ENCODE peak calls at places on chromosome 9, in ten cellular contexts. R is pancreas, F is substantia nigra, K is fibroblast of lung, Q is HCT116, X is GM12878, D is SK-N-MC, Y is body of pancreas, O is cardiac muscle cell, H is ovary. S is an unnamed sample.
A peak's percentile ranks its signal among the peaks of the same experiment; 100 is the strongest.

GRCh38 chr9:131735238-131736181 is 4.4 kb downstream of the RAPGEF1 start:
- DNase-seq in O (no peak), K (peak; percentile 34), Y (peak; percentile 26), D (no peak), H (no peak), Q (no peak), F (no peak), X (no peak), R (no peak), S (no peak)

GRCh38 chr9:94908041-94908563 is 181.6 kb downstream of the AOPEP start:
- DNase-seq in O (no peak), K (no peak), Q (no peak), R (no peak), F (no peak), X (no peak), H (no peak), Y (no peak), D (no peak), S (no peak)

GRCh38 chr9:120478208-120478607 is 101.8 kb downstream of the CDK5RAP2 start:
- DNase-seq in Q (no peak), O (peak; percentile 85), D (no peak), Y (no peak), F (no peak), H (no peak), R (no peak), X (no peak), K (peak; percentile 13), S (no peak)

GRCh38 chr9:83978992-83979811 is 813 bp downstream of the HNRNPK start:
- DNase-seq in K (peak; percentile 76), F (peak; percentile 71), O (peak; percentile 90), X (no peak), R (peak; percentile 74), H (peak; percentile 83), Y (peak; percentile 84), D (no peak), Q (no peak), S (no peak)

GRCh38 chr9:76704601-76705204 is 59.5 kb upstream of the PCA3 start:
- DNase-seq in H (no peak), F (no peak), Q (peak; percentile 80), Y (peak; percentile 32), R (peak; percentile 18), K (peak; percentile 92), X (peak; percentile 20), D (peak; percentile 60), O (peak; percentile 97), S (peak; percentile 47)

GRCh38 chr9:93136693-93137092 is 2.6 kb upstream of the NINJ1 start:
- DNase-seq in D (no peak), X (no peak), F (no peak), R (no peak), K (no peak), O (no peak), H (no peak), Q (no peak), Y (no peak), S (no peak)

GRCh38 chr9:20551835-20552234 is 70.5 kb downstream of the MLLT3 start:
- DNase-seq in D (no peak), Y (no peak), X (peak; percentile 38), O (no peak), K (no peak), H (no peak), Q (no peak), F (no peak), R (no peak), S (no peak)

GRCh38 chr9:92171281-92171680 is 56.1 kb upstream of the SPTLC1 start:
- DNase-seq in Y (no peak), K (no peak), D (no peak), H (no peak), Q (no peak), X (no peak), F (no peak), R (no peak), O (no peak), S (no peak)

GRCh38 chr9:28916348-28916747 is 1343.1 kb upstream of the C9orf72 start:
- DNase-seq in K (no peak), Q (no peak), R (no peak), D (no peak), H (no peak), Y (no peak), X (no peak), O (no peak), F (no peak), S (no peak)

GRCh38 chr9:122822958-122823357 is 5.4 kb downstream of the PDCL start:
- DNase-seq in R (no peak), X (no peak), D (no peak), H (no peak), Q (no peak), Y (no peak), F (no peak), K (no peak), O (no peak), S (no peak)

GRCh38 chr9:131676431-131676972 is 63.4 kb downstream of the RAPGEF1 start:
- DNase-seq in Q (no peak), Y (no peak), K (no peak), X (peak; percentile 51), D (no peak), R (no peak), H (no peak), O (no peak), F (no peak), S (no peak)

GRCh38 chr9:16413509-16414016 is 456.9 kb downstream of the BNC2 start:
- DNase-seq in Y (peak; percentile 39), X (no peak), Q (no peak), K (peak; percentile 91), D (no peak), F (no peak), R (no peak), H (no peak), O (peak; percentile 100), S (no peak)

GRCh38 chr9:21357479-21358290 is 7.0 kb upstream of the IFNA6 start:
- DNase-seq in O (no peak), Q (no peak), K (peak; percentile 22), D (no peak), X (peak; percentile 76), F (no peak), Y (no peak), R (no peak), H (no peak), S (no peak)

GRCh38 chr9:69946800-69947437 is 96.7 kb upstream of the MAMDC2 start:
- DNase-seq in H (no peak), D (no peak), K (peak; percentile 91), R (no peak), X (no peak), Y (peak; percentile 17), F (no peak), O (peak; percentile 86), Q (peak; percentile 80), S (peak; percentile 27)
- H3K27ac ChIP-seq in H (no peak overlapping the region), D (no peak overlapping the region), K (peak overlapping the region; percentile 76), R (no peak overlapping the region), X (no peak overlapping the region), Y (no peak overlapping the region), F (no peak overlapping the region), O (no peak overlapping the region), Q (no peak overlapping the region), S (no peak overlapping the region)

GRCh38 chr9:127522727-127523126 is 71.4 kb downstream of the LRSAM1 start:
- DNase-seq in X (no peak), Q (no peak), D (no peak), F (no peak), H (no peak), O (no peak), R (no peak), Y (no peak), K (no peak), S (no peak)

GRCh38 chr9:127521919-127522304 is 70.6 kb downstream of the LRSAM1 start:
- DNase-seq in R (peak; percentile 69), O (no peak), X (no peak), K (no peak), F (no peak), Y (peak; percentile 70), D (no peak), H (peak; percentile 65), Q (no peak), S (no peak)

GRCh38 chr9:127520941-127521918 is 69.9 kb downstream of the LRSAM1 start:
- DNase-seq in Q (no peak), F (no peak), R (peak; percentile 23), H (peak; percentile 80), Y (peak; percentile 59), K (peak; percentile 91), O (peak; percentile 93), D (no peak), X (no peak), S (no peak)

GRCh38 chr9:127524373-127524772 is 73.1 kb downstream of the LRSAM1 start:
- DNase-seq in D (no peak), R (no peak), Q (no peak), O (peak; percentile 61), K (peak; percentile 85), H (no peak), Y (no peak), X (no peak), F (no peak), S (no peak)

GRCh38 chr9:127523312-127523851 is 72.1 kb downstream of the LRSAM1 start:
- DNase-seq in H (no peak), F (no peak), R (peak; percentile 30), K (peak; percentile 40), Q (peak; percentile 50), Y (no peak), D (no peak), O (peak; percentile 54), X (no peak), S (no peak)
- H3K27ac ChIP-seq in H (no peak overlapping the region), F (no peak overlapping the region), R (no peak overlapping the region), K (no peak overlapping the region), Q (no peak overlapping the region), Y (no peak overlapping the region), D (no peak overlapping the region), O (no peak overlapping the region), X (no peak overlapping the region), S (peak overlapping the region; percentile 64)

DNA sequence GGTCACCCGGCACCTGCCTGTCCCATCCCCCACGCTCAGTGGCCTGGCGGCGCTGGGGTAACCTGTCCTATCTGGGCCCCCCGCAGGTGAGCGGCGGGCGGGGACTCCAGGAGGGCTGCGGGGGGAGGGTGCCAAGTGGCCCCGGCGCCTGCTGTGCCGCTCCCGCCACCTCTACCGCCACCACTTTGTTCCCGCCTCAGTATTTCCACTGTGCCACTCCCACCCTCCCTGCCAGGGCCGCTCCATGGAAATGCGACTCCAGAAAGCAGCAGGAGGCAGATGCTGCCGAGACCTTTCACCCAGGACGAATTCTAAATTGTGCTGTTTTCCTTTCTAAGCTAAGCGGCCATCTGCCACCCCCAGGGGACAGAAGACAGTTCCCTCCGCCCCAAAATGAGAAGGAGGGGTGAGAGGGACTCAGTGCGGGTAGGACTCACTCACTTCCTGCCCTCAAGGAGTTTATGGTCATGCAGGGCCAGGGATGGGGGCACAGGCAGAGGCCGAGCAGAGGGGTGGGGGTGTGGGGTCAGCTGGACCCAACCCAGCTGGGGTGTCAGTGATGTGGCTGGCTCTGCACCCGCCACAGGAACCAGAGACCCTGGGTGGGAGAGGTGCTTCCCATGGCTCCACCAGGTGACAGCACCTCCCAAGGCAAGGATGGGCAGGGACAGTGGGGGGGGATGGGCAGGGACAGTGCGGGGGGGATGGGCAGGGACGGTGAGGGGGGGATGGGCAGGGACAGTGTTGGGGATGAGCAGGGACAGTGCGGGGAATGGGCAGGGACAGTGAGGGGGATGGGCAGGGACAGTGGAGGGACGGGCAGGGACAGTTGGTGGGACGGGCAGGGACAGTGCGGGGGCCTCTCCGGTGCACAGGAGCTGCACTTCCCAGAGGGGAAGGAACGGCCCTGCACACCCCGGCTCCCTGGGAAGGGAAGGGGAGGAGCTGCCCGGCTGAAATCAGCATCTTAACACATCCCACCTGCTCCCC is 17.8 kb downstream of the NOTCH1 start:
- DNase-seq in H (no peak), F (no peak), Y (peak; percentile 42), X (no peak), R (no peak), O (no peak), K (no peak), D (no peak), Q (no peak), S (no peak)
- H3K27ac ChIP-seq in H (no peak overlapping the region), F (peak overlapping the region; percentile 92), Y (no peak overlapping the region), X (no peak overlapping the region), R (no peak overlapping the region), O (no peak overlapping the region), K (no peak overlapping the region), D (no peak overlapping the region), Q (peak overlapping the region; percentile 65), S (peak overlapping the region; percentile 68)

GRCh38 chr9:87269777-87270176 is 227.9 kb upstream of the DAPK1 start:
- DNase-seq in Q (no peak), R (no peak), H (no peak), K (no peak), X (no peak), D (no peak), O (no peak), F (no peak), Y (no peak), S (no peak)
- H3K27ac ChIP-seq in Q (no peak overlapping the region), R (peak overlapping the region; percentile 49), H (no peak overlapping the region), K (no peak overlapping the region), X (no peak overlapping the region), D (peak overlapping the region; percentile 67), O (no peak overlapping the region), F (no peak overlapping the region), Y (no peak overlapping the region), S (no peak overlapping the region)

S was measured in Panc1.